ENCODE peak calls at places on chromosome 6, in six cellular contexts. C, L, X, A, R and M are unnamed samples.

GRCh38 chr6:45666844-45667243 is 289.1 kb upstream of the SUPT3H start:
- ATAC-seq in C (no peak), A (no peak), L (no peak), R (no peak), X (no peak), M (no peak)

GRCh38 chr6:4776493-4776966 is 326 bp downstream of the CDYL start:
- ATAC-seq in C (peak; percentile 70), L (peak; percentile 75), R (peak; percentile 1), A (peak; percentile 50), X (peak; percentile 16), M (peak; percentile 50)

GRCh38 chr6:64713175-64713574 is 993.9 kb downstream of the EYS start:
- ATAC-seq in X (no peak), L (no peak), C (no peak), A (no peak), R (no peak), M (no peak)

GRCh38 chr6:28922004-28922840 is 1.6 kb downstream of the TRIM27 start:
- ATAC-seq in L (peak; percentile 69), C (peak; percentile 18), A (peak; percentile 7), R (no peak), X (no peak), M (no peak)

GRCh38 chr6:103264020-103264419 is 1595.7 kb downstream of the HACE1 start:
- ATAC-seq in R (no peak), X (no peak), A (no peak), L (no peak), C (no peak), M (no peak)

GRCh38 chr6:129648819-129649491 is 61.0 kb downstream of the ARHGAP18 start:
- ATAC-seq in L (no peak), X (no peak), A (no peak), R (no peak), C (no peak), M (no peak)

GRCh38 chr6:71287926-71288227 is 734 bp upstream of the OGFRL1 start:
- ATAC-seq in C (no peak), L (no peak), A (peak; percentile 27), R (no peak), X (peak; percentile 43), M (peak; percentile 1)

GRCh38 chr6:102742033-102742432 is 1348.5 kb downstream of the GRIK2 start:
- ATAC-seq in L (no peak), R (no peak), C (no peak), X (no peak), A (no peak), M (no peak)

GRCh38 chr6:130366011-130366963 is at the start of gene TMEM200A:
- ATAC-seq in C (peak; percentile 83), R (peak; percentile 63), L (peak; percentile 14), A (peak; percentile 76), X (peak; percentile 76), M (peak; percentile 57)

GRCh38 chr6:125945378-125946141 is 11.0 kb upstream of the HINT3 start:
- ATAC-seq in X (peak; percentile 55), C (peak; percentile 51), R (no peak), L (peak; percentile 29), A (no peak), M (no peak)

GRCh38 chr6:15348528-15348927 is 102.7 kb downstream of the JARID2 start:
- ATAC-seq in X (no peak), C (no peak), L (no peak), A (no peak), R (no peak), M (no peak)

GRCh38 chr6:14396826-14397517 is 279.4 kb downstream of the CD83 start:
- ATAC-seq in L (peak; percentile 70), R (no peak), C (no peak), A (no peak), X (no peak), M (no peak)

GRCh38 chr6:113110211-113110610 is 746.9 kb upstream of the MARCKS start:
- ATAC-seq in C (no peak), X (no peak), L (no peak), A (no peak), R (no peak), M (no peak)

GRCh38 chr6:84353459-84354423 is 126.3 kb upstream of the CEP162 start:
- ATAC-seq in C (no peak), A (no peak), R (peak; percentile 82), X (no peak), L (no peak), M (no peak)

GRCh38 chr6:118656822-118657451 is 5.5 kb upstream of the CEP85L start:
- ATAC-seq in A (no peak), R (no peak), L (no peak), C (no peak), X (no peak), M (no peak)

GRCh38 chr6:89008299-89008698 is 44.9 kb upstream of the RNGTT start:
- ATAC-seq in L (no peak), A (no peak), X (no peak), C (no peak), R (no peak), M (no peak)

GRCh38 chr6:62707156-62707555 is 421.1 kb upstream of the KHDRBS2 start:
- ATAC-seq in C (peak; percentile 80), L (no peak), A (no peak), X (no peak), R (peak; percentile 35), M (no peak)

GRCh38 chr6:42556462-42556861 is 7.4 kb upstream of the UBR2 start:
- ATAC-seq in X (no peak), L (no peak), C (no peak), R (no peak), A (no peak), M (no peak)

GRCh38 chr6:11767458-11767857 is 11.1 kb downstream of the ADTRP start:
- ATAC-seq in X (no peak), R (no peak), C (no peak), L (no peak), A (no peak), M (no peak)

GRCh38 chr6:21188505-21189223 is 404.9 kb upstream of the SOX4 start:
- ATAC-seq in L (no peak), R (peak; percentile 77), X (no peak), C (peak; percentile 57), A (no peak), M (no peak)

GRCh38 chr6:150176659-150177058 is 33.8 kb downstream of the PPP1R14C start:
- ATAC-seq in R (no peak), A (no peak), X (no peak), C (no peak), L (no peak), M (no peak)

GRCh38 chr6:119565893-119566292 is 216.3 kb upstream of the MAN1A1 start:
- ATAC-seq in R (no peak), X (no peak), A (no peak), L (no peak), C (no peak), M (no peak)

GRCh38 chr6:144845181-144845580 is 560.0 kb downstream of the UTRN start:
- ATAC-seq in R (no peak), A (no peak), L (no peak), X (no peak), C (no peak), M (no peak)

GRCh38 chr6:100664274-100665040 is 199.7 kb upstream of the SIM1 start:
- ATAC-seq in C (no peak), A (no peak), X (no peak), R (peak; percentile 65), L (peak; percentile 62), M (no peak)

GRCh38 chr6:73579389-73579788 is 58.6 kb upstream of the EEF1A1 start:
- ATAC-seq in R (peak; percentile 19), A (peak; percentile 58), L (peak; percentile 16), C (peak; percentile 49), X (peak; percentile 3), M (no peak)

GRCh38 chr6:37807656-37808055 is 11.9 kb upstream of the ZFAND3 start:
- ATAC-seq in L (peak; percentile 60), X (no peak), R (no peak), C (peak; percentile 42), A (peak; percentile 58), M (no peak)
- TF ChIP-seq EP300 in L (no peak), X (no peak), R (no peak), C (no peak), A (no peak), M (no peak)

DNA sequence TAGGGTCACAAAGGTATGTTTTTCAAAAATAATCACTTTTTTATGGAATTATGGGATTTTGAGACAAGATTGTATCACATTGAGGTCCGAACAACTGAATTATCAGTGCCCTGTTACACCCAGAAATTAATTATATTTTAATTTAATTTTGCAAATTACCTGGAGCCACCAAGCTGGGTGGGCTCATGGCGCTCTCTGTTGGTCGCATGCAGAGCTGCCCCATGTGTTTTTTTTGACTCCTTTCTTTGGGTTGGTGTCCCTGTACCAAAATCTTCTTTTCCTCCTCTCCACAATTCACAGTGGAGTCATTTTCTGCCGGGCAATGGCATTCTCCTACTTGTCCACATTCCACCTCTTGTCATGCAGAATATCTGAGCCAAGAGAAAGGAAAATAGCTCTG is 38.9 kb upstream of the FRMD1 start:
- ATAC-seq in R (no peak), X (no peak), C (no peak), A (no peak), L (peak; percentile 45), M (no peak)
- TF ChIP-seq CTCF in R (no peak), X (no peak), C (peak; percentile 54), A (no peak), L (peak; percentile 60), M (no peak)

GRCh38 chr6:139474145-139475108 is 100.0 kb upstream of the CITED2 start:
- ATAC-seq in R (peak; percentile 95), L (peak; percentile 48), C (no peak), A (no peak), X (peak; percentile 47), M (peak; percentile 44)
- TF ChIP-seq EP300 in R (no peak), L (peak; percentile 15), C (no peak), A (no peak), X (no peak), M (no peak)

GRCh38 chr6:8888468-8888867 is 453.1 kb upstream of the SLC35B3 start:
- ATAC-seq in R (peak; percentile 68), X (no peak), A (peak; percentile 56), L (peak; percentile 51), C (peak; percentile 87), M (no peak)
- TF ChIP-seq CTCF in R (peak; percentile 47), X (no peak), A (no peak), L (no peak), C (peak; percentile 65), M (no peak)

DNA sequence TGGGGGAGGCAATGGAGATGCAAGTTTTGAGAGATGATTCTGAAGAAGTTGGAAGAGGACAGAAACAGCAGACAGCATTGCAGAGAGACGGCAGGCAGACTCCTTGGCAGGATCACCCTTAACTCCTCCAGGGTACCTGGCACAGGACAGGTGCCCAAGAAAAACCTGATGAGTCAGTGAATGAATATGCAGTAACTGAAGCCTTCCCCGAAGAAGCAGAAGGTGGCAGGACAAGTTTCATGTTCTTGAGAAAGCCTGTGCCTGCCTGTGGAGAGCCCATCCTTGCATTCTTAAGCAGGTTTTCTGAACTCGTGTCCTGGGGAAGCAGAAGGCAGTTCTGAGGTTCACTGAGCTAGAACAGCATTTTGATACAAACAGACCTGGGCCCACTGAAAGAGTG is 79.6 kb upstream of the SASH1 start:
- ATAC-seq in C (no peak), X (no peak), R (no peak), A (no peak), L (no peak), M (no peak)
- TF ChIP-seq EP300 in C (no peak), X (no peak), R (no peak), A (no peak), L (no peak), M (no peak)